ENCODE peak calls at places on chromosomes 4 and X, in eight cellular contexts. T, U, M, K, Z, R, E and W are unnamed samples.

GRCh38 chrX:50081282-50081955 is 119.4 kb downstream of the AKAP4 start:
- DNase-seq in T (peak), M (peak), Z (peak), E (peak), K (peak), R (no peak), U (peak), W (no peak)

GRCh38 chrX:3788494-3789233 is 75.2 kb upstream of the PRKX start:
- DNase-seq in K (no peak), Z (peak), E (no peak), T (no peak), R (no peak), M (no peak), U (no peak), W (no peak)

GRCh38 chr4:22457348-22457747 is 58.5 kb downstream of the ADGRA3 start:
- DNase-seq in Z (no peak), R (no peak), M (no peak), T (no peak), U (no peak), E (no peak), K (no peak), W (no peak)

GRCh38 chr4:26822546-26822945 is 38.1 kb upstream of the STIM2 start:
- DNase-seq in K (no peak), Z (no peak), T (no peak), U (no peak), R (no peak), M (no peak), E (no peak), W (no peak)

GRCh38 chr4:176377705-176378302 is 58.0 kb downstream of the SPCS3 start:
- DNase-seq in K (no peak), T (no peak), Z (peak), E (peak), R (no peak), U (no peak), M (peak), W (no peak)

GRCh38 chr4:119643306-119644042 is 14.9 kb upstream of the PDE5A start:
- DNase-seq in U (no peak), R (no peak), Z (peak), M (no peak), E (no peak), K (no peak), T (no peak), W (no peak)

GRCh38 chr4:19945501-19945900 is 306.2 kb upstream of the SLIT2 start:
- DNase-seq in Z (no peak), U (no peak), T (no peak), E (no peak), R (no peak), K (no peak), M (no peak), W (no peak)

GRCh38 chrX:68867458-68868166 is 38.8 kb downstream of the EFNB1 start:
- DNase-seq in K (peak), T (no peak), R (no peak), Z (peak), U (no peak), E (peak), M (no peak), W (no peak)

GRCh38 chrX:153667931-153668396 is 5.6 kb downstream of the PNCK start:
- DNase-seq in M (peak), T (peak), Z (peak), R (peak), K (peak), E (peak), U (peak), W (peak)

GRCh38 chr4:150533673-150534072 is 48.3 kb upstream of the MAB21L2 start:
- DNase-seq in E (no peak), T (no peak), K (no peak), R (no peak), Z (no peak), U (no peak), M (no peak), W (no peak)

GRCh38 chr4:155735506-155735905 is 23.3 kb upstream of the GUCY1B1 start:
- DNase-seq in R (no peak), U (no peak), Z (no peak), M (no peak), E (no peak), T (no peak), K (no peak), W (no peak)

GRCh38 chr4:79863333-79863732 is 209.7 kb downstream of the ANTXR2 start:
- DNase-seq in Z (no peak), R (no peak), U (no peak), K (no peak), M (no peak), E (no peak), T (no peak), W (no peak)

GRCh38 chrX:45760187-45760742 is 559.6 kb upstream of the DIPK2B start:
- DNase-seq in U (no peak), R (no peak), Z (no peak), M (no peak), E (peak), K (no peak), T (no peak), W (no peak)

GRCh38 chr4:184255917-184256642 is 38.4 kb upstream of the ENPP6 start:
- DNase-seq in E (no peak), R (no peak), K (no peak), T (no peak), M (no peak), U (no peak), Z (no peak), W (no peak)

GRCh38 chr4:13355036-13355910 is 128.9 kb downstream of the RAB28 start:
- DNase-seq in E (peak), M (peak), T (no peak), Z (no peak), R (no peak), U (no peak), K (no peak), W (no peak)

GRCh38 chrX:19811807-19812604 is 75.4 kb downstream of the SH3KBP1 start:
- DNase-seq in E (peak), U (no peak), K (no peak), R (no peak), Z (no peak), T (no peak), M (no peak), W (no peak)

GRCh38 chr4:101349346-101350064 is 2.2 kb upstream of the PPP3CA start:
- DNase-seq in R (peak), U (peak), T (peak), M (peak), Z (no peak), E (no peak), K (peak), W (no peak)

GRCh38 chr4:182705389-182705788 is 211.8 kb downstream of the DCTD start:
- DNase-seq in R (no peak), M (no peak), U (no peak), E (no peak), K (no peak), Z (no peak), T (no peak), W (no peak)

GRCh38 chr4:141352775-141353544 is 132.3 kb downstream of the ZNF330 start:
- DNase-seq in E (peak), R (no peak), T (no peak), Z (no peak), M (no peak), K (no peak), U (no peak), W (no peak)

GRCh38 chrX:97238632-97239031 is 354.9 kb downstream of the RPA4 start:
- DNase-seq in T (no peak), E (peak), Z (no peak), M (peak), R (no peak), U (no peak), K (no peak), W (no peak)

GRCh38 chrX:115939636-115940160 is 230.8 kb upstream of the AGTR2 start:
- DNase-seq in R (no peak), K (no peak), M (no peak), E (no peak), U (no peak), Z (no peak), T (no peak), W (no peak)

GRCh38 chrX:153877571-153878261 is 8.3 kb downstream of the L1CAM start:
- DNase-seq in E (no peak), Z (no peak), U (no peak), M (no peak), T (no peak), R (no peak), K (no peak), W (no peak)

GRCh38 chr4:37762294-37763163 is 64.0 kb upstream of the PGM2 start:
- DNase-seq in M (peak), T (no peak), R (no peak), Z (peak), U (no peak), K (no peak), E (no peak), W (no peak)

GRCh38 chr4:108430921-108431320 is 189.5 kb upstream of the RPL34 start:
- DNase-seq in E (no peak), M (no peak), K (no peak), T (no peak), U (no peak), R (no peak), Z (no peak), W (no peak)

GRCh38 chr4:109945056-109945455 is 32.4 kb downstream of the EGF start:
- DNase-seq in U (no peak), Z (no peak), T (no peak), R (no peak), E (no peak), K (no peak), M (peak), W (no peak)

GRCh38 chrX:104166735-104167436 is 633 bp downstream of the FAM199X start:
- DNase-seq in E (no peak), T (no peak), R (no peak), M (no peak), K (peak), U (peak), Z (no peak), W (no peak)

GRCh38 chr4:145681518-145681917 is 1.6 kb downstream of the C4orf51 start:
- DNase-seq in U (no peak), E (no peak), T (no peak), M (no peak), R (no peak), K (no peak), Z (no peak), W (no peak)

GRCh38 chr4:1512738-1513660 is 106.8 kb upstream of the NKX1-1 start:
- DNase-seq in U (no peak), Z (peak), T (peak), R (no peak), M (no peak), K (no peak), E (no peak), W (peak)
- TF ChIP-seq CTCF in U (no peak), Z (peak), T (peak), R (peak), M (no peak), K (peak), E (peak), W (peak)

GRCh38 chrX:93422693-93423092 is 250.7 kb downstream of the NAP1L3 start:
- DNase-seq in R (no peak), E (no peak), Z (peak), T (no peak), M (peak), K (no peak), U (no peak), W (no peak)
- TF ChIP-seq CTCF in R (peak), E (peak), Z (peak), T (peak), M (peak), K (peak), U (peak), W (no peak)

DNA sequence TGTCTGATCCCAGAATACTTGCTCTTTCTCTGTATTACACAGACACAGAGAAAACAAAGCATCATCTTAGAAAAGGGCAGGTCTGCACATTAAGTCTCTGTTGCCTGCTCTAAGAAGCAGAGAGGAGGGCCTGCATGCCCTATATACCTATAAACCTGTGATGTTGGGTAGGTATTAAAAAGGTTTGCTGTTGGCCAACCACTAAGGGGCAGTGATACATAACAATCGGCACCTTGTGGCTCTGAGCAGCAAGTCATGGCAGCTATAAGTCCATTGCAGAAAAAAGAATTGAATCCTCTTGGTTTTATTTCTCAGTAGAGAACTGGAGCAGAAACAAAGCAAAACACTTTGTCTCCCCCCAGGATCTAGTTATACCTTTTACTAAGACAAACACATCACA is 1364.4 kb downstream of the STIM2 start:
- DNase-seq in R (no peak), Z (peak), T (no peak), U (no peak), K (no peak), E (peak), M (peak), W (no peak)
- TF ChIP-seq CTCF in R (no peak), Z (peak), T (no peak), U (no peak), K (no peak), E (peak), M (peak), W (no peak)

GRCh38 chr4:140330311-140330900 is 43.0 kb upstream of the SCOC start:
- DNase-seq in K (no peak), R (no peak), Z (peak), E (peak), T (no peak), M (peak), U (no peak), W (no peak)
- TF ChIP-seq CTCF in K (peak), R (peak), Z (peak), E (peak), T (peak), M (peak), U (peak), W (no peak)

GRCh38 chr4:74830928-74831327 is 36.6 kb upstream of the BTC start:
- DNase-seq in U (no peak), E (no peak), Z (no peak), R (no peak), K (no peak), T (no peak), M (no peak), W (no peak)
- TF ChIP-seq CTCF in U (no peak), E (no peak), Z (peak), R (no peak), K (no peak), T (no peak), M (no peak), W (no peak)

GRCh38 chr4:99679976-99680375 is 22.3 kb upstream of the C4orf54 start:
- DNase-seq in K (no peak), E (no peak), Z (no peak), U (no peak), M (no peak), R (no peak), T (no peak), W (no peak)
- TF ChIP-seq CTCF in K (no peak), E (no peak), Z (no peak), U (no peak), M (no peak), R (no peak), T (no peak), W (no peak)

DNA sequence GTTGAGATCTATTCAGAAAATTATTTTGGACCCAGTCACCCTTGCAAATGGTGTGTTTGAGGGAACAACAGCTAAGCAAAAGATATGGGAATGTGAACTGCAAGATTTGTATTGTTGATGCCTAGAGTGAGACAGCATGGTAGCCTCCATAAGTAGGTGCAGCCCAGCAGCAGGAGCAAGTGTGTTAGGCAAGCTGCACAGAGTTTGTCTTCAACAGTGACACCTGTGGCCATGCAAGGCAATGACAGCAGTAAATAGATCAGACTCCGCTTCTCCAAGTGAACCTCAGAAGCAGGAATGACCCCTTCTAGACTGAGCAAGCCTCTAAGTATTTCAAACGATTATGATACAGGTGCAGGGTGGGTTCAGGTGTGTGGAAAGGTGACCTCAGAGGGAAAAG is 133.4 kb upstream of the MSX1 start:
- DNase-seq in K (no peak), U (no peak), Z (no peak), E (no peak), M (no peak), T (no peak), R (no peak), W (no peak)
- TF ChIP-seq CTCF in K (no peak), U (no peak), Z (peak), E (peak), M (no peak), T (no peak), R (no peak), W (no peak)